ENCODE peak calls at places on chromosomes 3 and 15, in ten cellular contexts. F is cardiac muscle cell; E is adrenal gland; A is AG09309; V is PC-9; Z is foreskin fibroblast; S is suprapubic skin; M is HFF-Myc; I is CD8-positive, alpha-beta T cell; R is GM23248. K is an unnamed sample.
A peak's percentile ranks its signal among the peaks of the same experiment; 100 is the strongest.

GRCh38 chr15:45690581-45691260 is 55.9 kb downstream of the SQOR start:
- DNase-seq in I (no peak), R (peak; percentile 84), A (no peak), M (no peak), S (no peak), F (no peak), V (no peak), Z (no peak), E (no peak), K (no peak)

GRCh38 chr15:100667405-100668320 is 65.3 kb downstream of the ASB7 start:
- DNase-seq in I (no peak), E (no peak), R (peak; percentile 45), M (no peak), V (no peak), F (no peak), A (no peak), Z (no peak), S (no peak), K (no peak)

GRCh38 chr15:61155741-61156700 is 73.1 kb downstream of the RORA start:
- DNase-seq in V (no peak), I (no peak), R (peak; percentile 77), Z (peak; percentile 6), S (no peak), M (no peak), A (no peak), E (peak; percentile 35), F (no peak), K (peak; percentile 51)

GRCh38 chr3:126266850-126267168 is 86.4 kb upstream of the ALDH1L1 start:
- DNase-seq in V (no peak), R (no peak), Z (no peak), S (no peak), E (no peak), I (no peak), A (no peak), F (no peak), M (no peak), K (no peak)

GRCh38 chr3:129313983-129314756 is 35.5 kb downstream of the HMCES start:
- DNase-seq in V (no peak), S (no peak), I (no peak), F (no peak), A (peak; percentile 14), R (peak; percentile 56), Z (peak; percentile 42), E (no peak), M (no peak), K (no peak)

GRCh38 chr3:58666683-58667082 is at the start of gene FAM3D:
- DNase-seq in I (no peak), E (peak; percentile 14), A (no peak), S (no peak), M (no peak), Z (no peak), F (no peak), V (no peak), R (no peak), K (no peak)

GRCh38 chr15:31480356-31481058 is 153.9 kb downstream of the KLF13 start:
- DNase-seq in M (no peak), I (peak; percentile 23), S (peak; percentile 67), F (no peak), A (no peak), R (no peak), V (no peak), Z (no peak), E (no peak), K (no peak)

GRCh38 chr15:60223161-60223560 is 174.6 kb downstream of the ANXA2 start:
- DNase-seq in R (no peak), Z (no peak), S (no peak), M (no peak), I (no peak), V (no peak), E (no peak), F (no peak), A (no peak), K (no peak)

GRCh38 chr3:180362081-180362480 is 239.9 kb upstream of the TTC14 start:
- DNase-seq in Z (no peak), M (no peak), R (no peak), E (no peak), F (no peak), I (no peak), A (no peak), V (no peak), S (no peak), K (no peak)

GRCh38 chr3:102492300-102492699 is 57.5 kb downstream of the ZPLD1 start:
- DNase-seq in E (no peak), V (no peak), Z (no peak), F (no peak), M (no peak), A (no peak), R (no peak), I (no peak), S (no peak), K (no peak)

GRCh38 chr15:89761929-89762328 is 10.9 kb upstream of the MESP1 start:
- DNase-seq in Z (no peak), F (no peak), R (no peak), V (peak; percentile 41), I (no peak), M (no peak), E (no peak), S (no peak), A (no peak), K (no peak)

GRCh38 chr3:99131876-99132275 is 230.4 kb upstream of the DCBLD2 start:
- DNase-seq in R (peak; percentile 41), M (no peak), A (no peak), I (no peak), F (no peak), E (no peak), Z (no peak), V (no peak), S (no peak), K (no peak)

GRCh38 chr15:50880651-50881114 is 27.8 kb upstream of the AP4E1 start:
- DNase-seq in Z (no peak), I (no peak), S (no peak), F (no peak), A (peak; percentile 80), E (no peak), R (peak; percentile 86), M (no peak), V (no peak), K (no peak)

GRCh38 chr3:132254076-132254755 is 63.0 kb upstream of the ACP3 start:
- DNase-seq in A (no peak), F (no peak), Z (no peak), S (no peak), M (no peak), V (no peak), R (peak; percentile 39), E (no peak), I (no peak), K (peak; percentile 11)

GRCh38 chr3:67517781-67518180 is 136.6 kb downstream of the SUCLG2 start:
- DNase-seq in V (no peak), A (no peak), Z (no peak), M (no peak), I (no peak), R (no peak), E (no peak), S (no peak), F (no peak), K (no peak)

GRCh38 chr15:48373855-48374421 is 42.7 kb downstream of the DUT start:
- DNase-seq in R (peak; percentile 95), F (no peak), I (no peak), M (no peak), Z (no peak), V (no peak), E (peak; percentile 75), A (peak; percentile 70), S (no peak), K (no peak)

DNA sequence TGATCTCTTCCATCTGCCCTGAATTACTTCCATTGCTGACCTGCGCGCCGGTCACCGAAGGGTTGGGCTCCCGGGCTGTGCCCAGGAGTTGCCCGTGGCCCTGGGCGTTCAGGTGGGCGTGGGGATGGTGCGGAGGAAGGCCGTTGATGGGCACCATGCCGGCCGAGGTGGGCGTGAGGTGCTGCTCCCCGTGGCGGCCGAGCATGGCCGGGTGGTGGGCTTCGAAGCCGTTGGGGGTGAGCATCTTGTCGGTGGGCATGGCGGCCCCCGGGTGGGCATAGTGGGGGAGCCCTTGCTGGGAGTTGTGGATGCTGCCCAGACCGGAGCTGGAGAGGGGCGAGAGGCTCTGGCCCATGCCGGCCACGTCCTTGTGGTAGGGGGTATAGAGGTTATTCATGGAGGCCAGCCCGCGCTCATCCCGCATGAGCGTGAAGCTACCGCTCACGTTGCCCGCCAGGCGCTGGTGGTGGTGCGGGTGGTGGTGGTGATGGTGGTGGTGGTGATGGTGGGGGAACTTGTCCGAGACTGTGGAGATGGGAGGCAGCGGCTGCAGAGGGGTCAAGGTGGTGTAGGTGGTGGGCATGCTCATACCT is 1.0 kb downstream of the ONECUT1 start:
- DNase-seq in V (no peak), A (no peak), M (no peak), R (no peak), E (no peak), F (no peak), S (no peak), I (no peak), Z (no peak), K (no peak)
- H3K4me3 ChIP-seq in V (no peak overlapping the region), A (no peak overlapping the region), M (no peak overlapping the region), R (no peak overlapping the region), E (no peak overlapping the region), F (peak overlapping the region; percentile 52), S (peak overlapping the region; percentile 55), I (no peak overlapping the region), Z (no peak overlapping the region), K (no peak overlapping the region)

GRCh38 chr15:63492541-63493077 is 11.8 kb upstream of the USP3 start:
- DNase-seq in E (no peak), V (peak; percentile 61), F (no peak), A (no peak), M (no peak), I (no peak), S (no peak), Z (peak; percentile 69), R (peak; percentile 80), K (no peak)
- H3K4me3 ChIP-seq in E (no peak overlapping the region), V (no peak overlapping the region), F (no peak overlapping the region), A (no peak overlapping the region), M (no peak overlapping the region), I (no peak overlapping the region), S (no peak overlapping the region), Z (no peak overlapping the region), R (no peak overlapping the region), K (no peak overlapping the region)

GRCh38 chr3:162629372-162629771 is 1132.8 kb downstream of the OTOL1 start:
- DNase-seq in V (no peak), F (no peak), A (no peak), S (no peak), M (no peak), E (no peak), I (no peak), R (no peak), Z (no peak), K (no peak)

GRCh38 chr3:162628531-162628930 is 1131.9 kb downstream of the OTOL1 start:
- DNase-seq in S (no peak), A (no peak), E (no peak), F (no peak), Z (no peak), I (no peak), M (no peak), V (no peak), R (no peak), K (no peak)

GRCh38 chr3:162632672-162633071 is 1136.1 kb downstream of the OTOL1 start:
- DNase-seq in A (no peak), R (peak; percentile 20), M (no peak), E (no peak), V (no peak), Z (no peak), I (no peak), S (no peak), F (no peak), K (no peak)
- H3K4me3 ChIP-seq in A (no peak overlapping the region), R (no peak overlapping the region), M (no peak overlapping the region), E (no peak overlapping the region), V (no peak overlapping the region), Z (no peak overlapping the region), I (no peak overlapping the region), S (no peak overlapping the region), F (no peak overlapping the region), K (no peak overlapping the region)

GRCh38 chr3:142694225-142694624 is 29.6 kb upstream of the TRPC1 start:
- DNase-seq in V (peak; percentile 55), E (no peak), F (no peak), Z (no peak), M (no peak), I (no peak), R (no peak), A (no peak), S (no peak), K (no peak)
- H3K4me3 ChIP-seq in V (no peak overlapping the region), E (no peak overlapping the region), F (no peak overlapping the region), Z (no peak overlapping the region), M (no peak overlapping the region), I (no peak overlapping the region), R (no peak overlapping the region), A (no peak overlapping the region), S (no peak overlapping the region), K (no peak overlapping the region)